ENCODE peak calls at places on chromosomes 1 and 21, in four cellular contexts. T is tibial nerve, V is uterus, I is GM06990. B is an unnamed sample.

GRCh38 chr1:230289350-230289644 is 136.8 kb downstream of the PGBD5 start:
- DNase-seq in T (no peak), V (no peak), I (no peak), B (no peak)

GRCh38 chr1:171805395-171806115 is 24.1 kb downstream of the METTL13 start:
- DNase-seq in T (no peak), V (no peak), I (no peak), B (no peak)

GRCh38 chr1:55318111-55318817 is 103.1 kb upstream of the USP24 start:
- DNase-seq in T (no peak), V (no peak), I (no peak), B (no peak)

GRCh38 chr1:219088778-219089557 is 84.7 kb upstream of the LYPLAL1 start:
- DNase-seq in T (peak), V (peak), I (peak), B (peak)

GRCh38 chr1:106526650-106527049 is 529.8 kb upstream of the PRMT6 start:
- DNase-seq in T (no peak), V (no peak), I (no peak), B (no peak)

GRCh38 chr1:201888282-201889033 is at the start of gene SHISA4:
- DNase-seq in T (peak), V (peak), I (no peak), B (no peak)

GRCh38 chr1:19315378-19316206 is 3.5 kb downstream of the SLC66A1 start:
- DNase-seq in T (no peak), V (no peak), I (peak), B (peak)

GRCh38 chr1:116232989-116233514 is 121.9 kb downstream of the MAB21L3 start:
- DNase-seq in T (no peak), V (no peak), I (no peak), B (no peak)

GRCh38 chr1:117244971-117245370 is 34.2 kb upstream of the VTCN1 start:
- DNase-seq in T (no peak), V (no peak), I (no peak), B (no peak)

GRCh38 chr1:164725401-164725800 is 166.4 kb downstream of the PBX1 start:
- DNase-seq in T (no peak), V (no peak), I (no peak), B (no peak)

GRCh38 chr1:200172311-200172710 is 144.8 kb downstream of the NR5A2 start:
- DNase-seq in T (no peak), V (no peak), I (no peak), B (no peak)

GRCh38 chr1:65372557-65372956 is 47.9 kb upstream of the LEPR start:
- DNase-seq in T (no peak), V (no peak), I (no peak), B (no peak)

GRCh38 chr1:117565083-117565556 is 40.7 kb upstream of the TENT5C start:
- DNase-seq in T (no peak), V (no peak), I (no peak), B (no peak)

DNA sequence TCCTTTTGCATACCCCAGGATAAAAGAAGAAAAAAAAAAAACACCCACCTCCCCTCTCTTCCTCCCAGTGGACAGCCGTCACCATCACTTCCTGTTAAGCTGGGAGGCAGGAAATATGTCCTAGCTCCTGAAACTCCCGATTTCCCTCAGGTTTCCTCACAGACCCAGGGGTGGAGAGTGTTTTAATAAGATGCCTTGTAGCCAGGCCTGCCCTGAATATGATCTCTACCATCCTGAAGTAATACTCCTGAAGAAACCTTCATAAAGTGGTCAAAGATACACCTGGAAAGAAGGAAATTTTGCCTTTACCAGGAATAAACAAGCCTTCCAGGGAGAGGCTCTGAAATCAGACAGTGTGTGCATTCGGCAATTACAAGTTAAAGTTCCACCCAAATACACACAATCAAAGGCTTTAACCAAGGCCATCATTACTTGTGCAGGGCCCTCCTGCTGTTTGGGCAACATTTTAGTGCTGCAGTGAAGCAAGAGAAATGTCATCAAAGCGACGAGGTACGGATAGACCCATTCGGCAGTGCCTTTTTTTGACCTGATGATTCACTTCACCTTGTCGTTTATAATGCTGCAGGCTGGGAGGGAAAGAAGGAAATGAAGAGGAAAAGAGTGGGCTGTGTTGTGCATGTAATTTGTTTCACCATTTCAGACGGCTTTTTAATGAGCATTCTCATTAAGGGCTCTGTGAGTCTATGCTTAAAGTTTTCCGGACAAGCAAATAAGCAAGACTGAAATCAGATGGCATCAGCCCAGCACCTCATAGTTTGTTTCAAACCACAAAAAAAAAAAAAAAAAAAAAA is 41.0 kb upstream of the RASAL2 start:
- DNase-seq in T (no peak), V (no peak), I (no peak), B (no peak)
- TF ChIP-seq CTCF in T (no peak), V (no peak), I (no peak), B (no peak)

DNA sequence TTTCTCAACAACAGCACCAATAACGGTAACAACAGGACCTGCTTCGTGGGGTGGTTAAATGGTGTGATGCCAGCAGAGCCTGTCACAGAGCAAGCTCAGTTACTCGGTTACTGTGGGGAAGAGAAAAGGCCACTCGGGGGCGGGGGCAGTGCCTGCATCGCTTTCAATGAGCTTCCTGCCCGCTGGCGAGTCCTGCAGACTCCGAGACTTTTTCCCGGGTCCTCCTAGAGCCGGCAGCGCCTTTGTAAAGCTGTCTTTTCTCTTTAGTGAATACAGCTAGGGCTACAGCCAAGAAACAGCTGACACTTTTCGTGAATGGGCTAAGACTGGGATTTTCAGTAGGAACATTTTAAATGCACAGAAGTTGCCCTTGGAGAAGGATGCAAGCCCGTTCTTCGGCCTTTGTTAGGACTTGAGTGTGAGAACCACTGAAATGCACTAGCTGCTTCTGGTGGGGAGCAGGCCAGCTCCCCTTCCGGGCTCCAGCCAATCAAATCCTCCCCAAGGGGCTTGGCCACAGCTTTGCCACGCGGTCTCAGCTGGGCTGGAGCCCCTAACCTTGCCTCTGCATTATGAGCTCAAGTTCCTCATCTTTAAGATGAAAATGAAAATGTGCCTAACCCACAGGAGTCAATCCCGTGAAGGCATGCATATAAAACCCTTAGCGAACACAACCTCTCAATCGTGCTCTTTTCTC is 23.4 kb upstream of the EFHD2 start:
- DNase-seq in T (no peak), V (no peak), I (no peak), B (no peak)
- H3K4me3 ChIP-seq in T (peak), V (no peak), I (no peak), B (no peak)

GRCh38 chr1:14850563-14850962 is 252.1 kb downstream of the KAZN start:
- DNase-seq in T (no peak), V (no peak), I (no peak), B (no peak)
- TF ChIP-seq CTCF in T (no peak), V (no peak), I (peak), B (peak)

DNA sequence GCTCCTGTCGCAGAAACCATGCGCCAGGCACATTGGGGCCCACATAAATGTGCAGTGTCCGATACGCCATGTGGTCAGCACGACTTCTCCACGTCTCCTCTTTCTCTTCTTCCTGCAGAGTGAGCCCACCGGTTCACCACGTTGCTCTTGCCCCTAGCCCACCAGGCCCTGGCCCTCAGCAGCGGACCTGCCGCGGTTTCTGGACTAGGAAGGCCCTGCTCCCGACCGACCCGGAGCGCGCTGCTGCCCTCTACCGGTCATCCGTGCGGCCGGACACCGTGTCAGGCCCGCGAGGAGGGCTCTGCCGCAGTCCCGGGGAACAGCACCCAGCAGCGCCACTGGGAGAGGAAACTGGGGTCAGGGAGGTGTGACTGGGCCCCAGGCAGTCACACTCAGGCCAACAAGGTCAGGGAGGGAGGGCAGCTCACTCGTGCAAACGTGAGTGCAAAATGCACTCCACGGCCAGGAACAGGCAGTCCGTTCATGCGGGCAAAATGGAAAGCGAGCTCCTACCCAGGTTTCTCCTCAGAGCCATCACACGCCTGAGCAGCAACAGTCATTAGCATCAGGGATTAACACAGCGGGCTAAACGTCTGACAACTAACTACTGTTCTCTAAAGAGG is 13.7 kb downstream of the TLR5 start:
- DNase-seq in T (peak), V (peak), I (peak), B (no peak)
- H3K4me3 ChIP-seq in T (peak), V (no peak), I (no peak), B (no peak)

DNA sequence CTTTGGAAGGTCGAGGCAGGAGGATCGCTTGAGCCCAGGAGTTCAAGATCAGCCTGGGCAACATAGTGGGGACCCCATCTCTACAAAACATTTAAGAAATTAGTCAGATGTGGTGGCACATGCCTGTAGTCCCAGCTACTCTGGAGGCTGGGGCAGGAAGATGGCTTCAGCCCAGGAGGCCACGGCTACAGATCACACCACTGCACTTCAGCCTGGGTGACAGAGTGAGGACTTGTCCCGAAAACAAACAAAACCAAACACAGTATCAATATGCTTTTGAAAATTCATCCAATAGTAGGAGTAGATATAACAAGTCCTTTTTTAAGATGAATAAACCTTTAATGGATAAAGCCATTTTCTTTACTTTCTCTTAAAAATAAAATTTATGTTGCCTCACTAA is 8.5 kb downstream of the APP start:
- DNase-seq in T (no peak), V (no peak), I (no peak), B (no peak)
- TF ChIP-seq CTCF in T (no peak), V (no peak), I (no peak), B (no peak)

DNA sequence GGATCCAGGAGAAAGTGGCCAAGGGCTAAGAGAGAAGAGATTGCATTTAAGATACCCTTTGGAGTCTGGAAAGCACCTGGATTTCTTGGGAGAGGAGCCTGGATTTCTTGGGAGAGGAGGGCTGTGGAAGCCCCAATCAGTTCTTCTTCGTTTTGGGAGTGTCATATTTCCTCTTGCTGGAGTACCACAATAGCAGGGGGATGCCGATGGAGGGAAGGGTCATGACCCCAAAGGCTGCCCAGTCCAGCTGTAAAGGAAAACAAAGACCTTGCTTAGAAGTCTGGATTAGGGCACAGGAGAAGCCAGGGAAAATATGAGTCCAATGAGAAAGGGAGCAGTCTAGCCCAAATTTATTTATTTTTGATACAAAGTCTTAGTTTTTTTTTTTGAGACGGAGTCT is 11.3 kb downstream of the SSR2 start:
- DNase-seq in T (no peak), V (no peak), I (no peak), B (no peak)
- H3K4me3 ChIP-seq in T (no peak), V (no peak), I (no peak), B (no peak)

GRCh38 chr1:6582370-6582769 is 2.6 kb downstream of the ZBTB48 start:
- DNase-seq in T (no peak), V (no peak), I (no peak), B (no peak)

GRCh38 chr1:6585841-6586240 is 6.0 kb downstream of the ZBTB48 start:
- DNase-seq in T (no peak), V (no peak), I (no peak), B (no peak)

GRCh38 chr1:6586404-6586816 is 6.6 kb downstream of the ZBTB48 start:
- DNase-seq in T (no peak), V (no peak), I (no peak), B (no peak)

GRCh38 chr1:6585081-6585722 is 5.4 kb downstream of the ZBTB48 start:
- DNase-seq in T (no peak), V (no peak), I (no peak), B (no peak)

DNA sequence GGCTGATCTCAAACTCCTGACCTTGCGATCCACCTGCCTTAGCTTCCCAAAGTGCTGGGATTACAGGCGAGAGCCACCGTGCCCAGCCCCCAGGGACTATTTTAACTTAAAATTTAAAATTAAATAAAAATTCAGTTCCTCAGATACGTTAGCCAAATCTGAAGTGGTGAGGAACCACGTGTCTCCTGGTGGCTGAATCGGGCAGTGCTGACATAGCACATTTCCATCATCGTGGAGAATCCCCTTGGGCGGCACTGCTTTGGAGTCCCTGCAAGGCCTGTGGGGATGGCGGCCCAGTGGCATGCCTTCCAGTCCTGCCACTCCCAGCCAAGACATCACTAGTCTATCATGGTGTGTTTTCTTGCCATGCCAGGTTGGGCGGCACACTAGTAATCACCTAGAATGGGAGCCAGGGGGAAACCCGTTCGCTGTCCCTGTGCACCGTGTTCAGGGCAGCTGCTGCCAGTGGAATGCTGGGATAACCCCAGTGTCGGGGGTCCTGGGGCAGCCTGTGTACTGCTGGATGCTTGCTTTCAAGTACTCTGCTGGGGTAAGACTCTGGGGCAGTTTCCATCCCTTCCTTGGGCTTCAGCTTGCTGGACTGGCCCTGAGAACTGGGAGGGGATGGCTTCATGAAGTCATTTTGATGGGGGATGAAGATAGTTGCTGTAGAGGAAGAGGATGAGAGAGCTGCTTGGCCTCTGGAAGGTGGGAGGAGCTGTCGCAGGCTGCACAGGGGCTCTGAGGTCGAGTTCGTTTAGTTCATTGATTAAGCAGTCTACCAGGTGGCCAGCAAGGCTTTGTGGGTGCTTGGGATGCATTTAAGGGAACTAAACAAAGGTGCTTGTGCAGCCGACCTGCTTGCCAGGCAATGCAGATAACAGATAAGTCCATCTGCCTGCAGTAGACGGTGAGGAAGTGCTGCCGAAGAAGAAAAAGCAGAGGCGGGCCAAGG is 4.6 kb downstream of the ZBTB48 start:
- DNase-seq in T (no peak), V (no peak), I (no peak), B (no peak)
- TF ChIP-seq CTCF in T (no peak), V (no peak), I (no peak), B (peak)

DNA sequence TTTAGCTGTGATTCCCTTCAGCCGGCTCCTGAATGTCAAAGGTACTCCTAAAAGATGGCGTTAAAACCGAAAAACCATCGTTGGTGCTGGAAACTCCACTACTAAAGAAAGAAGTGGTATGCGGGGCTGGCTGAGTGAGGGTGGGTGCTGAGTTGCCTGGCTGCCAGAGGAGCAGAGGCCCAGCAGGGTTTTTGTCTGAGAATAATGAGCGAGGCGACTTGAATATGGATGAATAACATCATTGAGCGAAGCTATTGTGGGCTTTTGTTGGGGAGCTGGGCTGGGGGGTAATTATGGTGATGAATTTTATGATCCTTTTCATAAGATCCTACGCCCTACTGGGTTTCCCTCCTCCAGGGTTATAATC is 1.9 kb downstream of the PDPN start:
- DNase-seq in T (no peak), V (no peak), I (no peak), B (no peak)
- H3K4me3 ChIP-seq in T (peak), V (no peak), I (no peak), B (no peak)

GRCh38 chr1:6384135-6384534 is 9.4 kb downstream of the ACOT7 start:
- DNase-seq in T (no peak), V (no peak), I (no peak), B (no peak)

GRCh38 chr1:6373961-6374720 is 19.4 kb downstream of the ACOT7 start:
- DNase-seq in T (no peak), V (no peak), I (no peak), B (no peak)

GRCh38 chr1:6380037-6380436 is 13.5 kb downstream of the ACOT7 start:
- DNase-seq in T (no peak), V (no peak), I (no peak), B (no peak)

GRCh38 chr1:6378096-6378746 is 15.3 kb downstream of the ACOT7 start:
- DNase-seq in T (no peak), V (no peak), I (no peak), B (no peak)
- TF ChIP-seq CTCF in T (no peak), V (no peak), I (no peak), B (no peak)

GRCh38 chr21:45094412-45094811 is 20.0 kb downstream of the ADARB1 start:
- DNase-seq in T (no peak), V (no peak), I (no peak), B (no peak)

GRCh38 chr21:45093064-45093532 is 18.7 kb downstream of the ADARB1 start:
- DNase-seq in T (no peak), V (no peak), I (no peak), B (no peak)

GRCh38 chr21:45096216-45096615 is 21.8 kb downstream of the ADARB1 start:
- DNase-seq in T (no peak), V (no peak), I (no peak), B (no peak)

GRCh38 chr21:45097827-45098387 is 23.5 kb downstream of the ADARB1 start:
- DNase-seq in T (no peak), V (no peak), I (no peak), B (no peak)

GRCh38 chr21:45095505-45095904 is 21.1 kb downstream of the ADARB1 start:
- DNase-seq in T (no peak), V (no peak), I (no peak), B (no peak)
- H3K4me3 ChIP-seq in T (no peak), V (no peak), I (no peak), B (no peak)

B was measured in GM12864.